ENCODE peak calls at places on chromosome 11, in nine cellular contexts. K is astrocyte of the cerebellum; P is CD8-positive, alpha-beta T cell; F is Caco-2; O is AG09319; Y is DND-41; G is coronary artery; X is mesothelial cell of epicardium; B is cardiac fibroblast. V is an unnamed sample.

GRCh38 chr11:29333993-29334780 is 682.6 kb downstream of the KCNA4 start:
- DNase-seq in K (peak), P (no peak), F (peak), O (no peak), Y (no peak), G (no peak), X (no peak), B (peak), V (no peak)

GRCh38 chr11:10379433-10379832 is 74.6 kb downstream of the ADM start:
- DNase-seq in K (no peak), P (no peak), F (no peak), O (no peak), Y (no peak), G (no peak), X (no peak), B (peak), V (no peak)

GRCh38 chr11:62398011-62398994 is 20.5 kb upstream of the SCGB1A1 start:
- DNase-seq in K (no peak), P (no peak), F (peak), O (no peak), Y (no peak), G (no peak), X (no peak), B (peak), V (no peak)

GRCh38 chr11:34962034-34962433 is 45.6 kb downstream of the PDHX start:
- DNase-seq in K (no peak), P (no peak), F (no peak), O (no peak), Y (no peak), G (no peak), X (no peak), B (no peak), V (no peak)

GRCh38 chr11:56624661-56625110 is 10.0 kb upstream of the OR5M1 start:
- DNase-seq in K (peak), P (no peak), F (peak), O (no peak), Y (peak), G (no peak), X (no peak), B (peak), V (no peak)

GRCh38 chr11:122600290-122600689 is 55.2 kb upstream of the UBASH3B start:
- DNase-seq in K (no peak), P (no peak), F (no peak), O (no peak), Y (no peak), G (no peak), X (no peak), B (no peak), V (no peak)

GRCh38 chr11:120089036-120090001 is 48.6 kb downstream of the TRIM29 start:
- DNase-seq in K (no peak), P (no peak), F (no peak), O (no peak), Y (no peak), G (no peak), X (no peak), B (no peak), V (no peak)

GRCh38 chr11:131609317-131609716 is 238.9 kb downstream of the NTM start:
- DNase-seq in K (peak), P (no peak), F (no peak), O (peak), Y (no peak), G (no peak), X (no peak), B (peak), V (no peak)

GRCh38 chr11:112033902-112034301 is 8.7 kb downstream of the DLAT start:
- DNase-seq in K (no peak), P (no peak), F (no peak), O (no peak), Y (no peak), G (no peak), X (no peak), B (no peak), V (no peak)

GRCh38 chr11:119754656-119755350 is 25.8 kb upstream of the NECTIN1 start:
- DNase-seq in K (no peak), P (no peak), F (no peak), O (no peak), Y (no peak), G (no peak), X (no peak), B (no peak), V (no peak)

GRCh38 chr11:67500818-67501584 is 4.2 kb downstream of the PITPNM1 start:
- DNase-seq in K (no peak), P (no peak), F (no peak), O (no peak), Y (no peak), G (no peak), X (no peak), B (no peak), V (no peak)

GRCh38 chr11:1938343-1939005 is 8.7 kb upstream of the MRPL23 start:
- DNase-seq in K (no peak), P (no peak), F (peak), O (no peak), Y (no peak), G (no peak), X (peak), B (no peak), V (no peak)

GRCh38 chr11:9821008-9821752 is 157.3 kb downstream of the SWAP70 start:
- DNase-seq in K (no peak), P (no peak), F (no peak), O (peak), Y (no peak), G (no peak), X (no peak), B (no peak), V (no peak)

GRCh38 chr11:65103476-65103875 is 7.5 kb downstream of the VPS51 start:
- DNase-seq in K (no peak), P (no peak), F (no peak), O (no peak), Y (no peak), G (no peak), X (no peak), B (no peak), V (no peak)

GRCh38 chr11:58004664-58005063 is 19.0 kb upstream of the OR9Q1 start:
- DNase-seq in K (no peak), P (no peak), F (no peak), O (no peak), Y (no peak), G (no peak), X (no peak), B (peak), V (no peak)

GRCh38 chr11:15675683-15676082 is 561.0 kb downstream of the INSC start:
- DNase-seq in K (no peak), P (no peak), F (no peak), O (no peak), Y (no peak), G (no peak), X (no peak), B (peak), V (no peak)

GRCh38 chr11:46391578-46392420 is at the start of gene CHRM4:
- DNase-seq in K (no peak), P (no peak), F (peak), O (no peak), Y (no peak), G (no peak), X (peak), B (peak), V (peak)
- TF ChIP-seq CTCF in K (peak), P (no peak), F (peak), O (peak), Y (no peak), G (no peak), X (no peak), B (peak), V (peak)

GRCh38 chr11:101436511-101437142 is 147.2 kb downstream of the TRPC6 start:
- DNase-seq in K (no peak), P (no peak), F (peak), O (no peak), Y (peak), G (no peak), X (no peak), B (peak), V (peak)
- TF ChIP-seq CTCF in K (peak), P (no peak), F (peak), O (peak), Y (peak), G (peak), X (peak), B (peak), V (peak)

GRCh38 chr11:3021125-3021524 is 29.0 kb upstream of the NAP1L4 start:
- DNase-seq in K (no peak), P (peak), F (peak), O (no peak), Y (no peak), G (no peak), X (no peak), B (peak), V (no peak)
- TF ChIP-seq CTCF in K (peak), P (peak), F (peak), O (peak), Y (peak), G (no peak), X (no peak), B (peak), V (peak)

DNA sequence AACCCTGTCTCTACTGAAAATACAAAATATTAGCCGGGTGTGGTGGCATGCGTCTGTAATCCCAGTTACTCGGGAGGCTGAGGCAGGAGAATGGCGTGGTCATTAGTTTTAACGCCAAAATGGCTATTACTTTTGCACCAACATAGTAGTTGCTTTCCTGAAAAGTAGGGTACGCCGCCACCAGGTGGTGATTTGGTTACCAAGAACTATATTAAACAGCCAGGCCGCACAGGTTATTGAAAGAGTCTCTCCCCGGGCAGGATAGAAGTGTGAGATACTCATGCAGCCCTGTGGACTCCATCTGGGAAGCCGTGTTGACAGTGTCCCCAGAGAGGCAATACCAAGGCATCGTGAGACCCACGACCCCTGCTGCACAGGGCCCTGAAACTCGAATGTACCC is 24.6 kb upstream of the LRRC32 start:
- DNase-seq in K (no peak), P (no peak), F (peak), O (no peak), Y (no peak), G (no peak), X (no peak), B (no peak), V (no peak)
- TF ChIP-seq CTCF in K (no peak), P (no peak), F (no peak), O (no peak), Y (no peak), G (no peak), X (no peak), B (no peak), V (no peak)

DNA sequence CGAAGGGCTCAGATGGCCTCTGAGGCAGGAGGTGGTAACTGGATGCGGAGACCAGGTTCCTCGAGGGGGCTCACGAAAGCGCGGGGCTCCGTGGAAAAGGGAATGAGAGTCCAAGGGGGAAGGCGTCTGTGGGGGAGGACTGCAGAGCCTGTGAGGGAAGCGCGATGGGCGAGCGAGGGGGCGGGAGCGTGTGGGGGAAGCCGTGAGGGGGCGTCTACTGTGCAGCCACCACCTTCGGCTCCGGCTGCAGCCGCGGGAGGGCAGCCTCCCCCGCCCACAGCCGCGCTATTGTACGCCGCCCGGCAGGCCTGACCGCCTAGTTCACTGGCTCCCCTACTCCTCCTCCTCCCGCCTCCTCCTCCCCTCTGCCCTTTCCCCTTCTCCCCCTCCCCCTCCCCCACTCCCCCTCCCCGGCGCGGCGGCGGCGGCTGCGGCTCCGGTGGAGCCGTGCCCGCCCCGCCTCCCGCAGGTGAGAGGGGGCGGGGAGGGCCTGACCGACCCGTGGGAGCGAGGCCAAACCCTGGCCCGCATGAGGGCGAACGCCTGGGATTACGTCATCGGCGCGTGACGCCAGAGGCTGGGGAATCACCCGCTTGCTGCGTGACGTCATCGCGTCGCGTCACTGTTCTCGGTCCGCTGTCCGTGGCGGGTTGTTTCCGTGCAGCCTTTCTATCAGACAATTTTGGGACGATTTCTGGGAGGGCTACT is at the start of gene PAK1:
- DNase-seq in K (peak), P (peak), F (peak), O (peak), Y (peak), G (peak), X (peak), B (peak), V (peak)
- TF ChIP-seq CTCF in K (peak), P (no peak), F (peak), O (peak), Y (peak), G (no peak), X (no peak), B (peak), V (peak)

GRCh38 chr11:17930544-17931144 is 82.2 kb downstream of the SERGEF start:
- DNase-seq in K (no peak), P (no peak), F (no peak), O (no peak), Y (no peak), G (no peak), X (no peak), B (no peak), V (no peak)
- TF ChIP-seq CTCF in K (no peak), P (no peak), F (no peak), O (no peak), Y (peak), G (no peak), X (no peak), B (no peak), V (no peak)

GRCh38 chr11:82305123-82305522 is 428.5 kb downstream of the FAM181B start:
- DNase-seq in K (no peak), P (no peak), F (no peak), O (no peak), Y (no peak), G (no peak), X (no peak), B (no peak), V (no peak)
- TF ChIP-seq CTCF in K (no peak), P (no peak), F (no peak), O (no peak), Y (no peak), G (no peak), X (no peak), B (no peak), V (no peak)

GRCh38 chr11:95592455-95592854 is 197.1 kb downstream of the FAM76B start:
- DNase-seq in K (no peak), P (no peak), F (no peak), O (no peak), Y (no peak), G (no peak), X (no peak), B (peak), V (no peak)
- TF ChIP-seq CTCF in K (no peak), P (no peak), F (no peak), O (no peak), Y (no peak), G (no peak), X (no peak), B (no peak), V (no peak)

V was measured in neural crest cell.